ENCODE peak calls at places on chromosomes 12 and 14, in four cellular contexts. C, S, B and R are unnamed samples. For H3K4me1, the result is how much of the 10 kb centered on the place peaks cover.

GRCh38 chr12:131438874-131439273 is 272.0 kb upstream of the SFSWAP start:
- DNase-seq in C (no peak), S (peak), B (no peak), R (no peak)

GRCh38 chr14:45679852-45680251 is 426.9 kb upstream of the MIS18BP1 start:
- DNase-seq in C (no peak), S (no peak), B (no peak), R (no peak)

GRCh38 chr12:3223601-3224529 is 146.7 kb downstream of the TSPAN9 start:
- DNase-seq in C (no peak), S (no peak), B (no peak), R (no peak)

GRCh38 chr12:53048033-53048779 is 1.7 kb upstream of the TNS2 start:
- DNase-seq in C (no peak), S (peak), B (peak), R (peak)

GRCh38 chr12:1799068-1799881 is 21.1 kb upstream of the LRTM2 start:
- DNase-seq in C (no peak), S (no peak), B (peak), R (no peak)

GRCh38 chr14:105468621-105469241 is 5.9 kb upstream of the CRIP2 start:
- DNase-seq in C (no peak), S (peak), B (peak), R (no peak)

GRCh38 chr14:22386924-22387775 is 201.9 kb downstream of the DAD1 start:
- DNase-seq in C (peak), S (peak), B (peak), R (peak)

GRCh38 chr14:85532981-85533820 is 3.3 kb downstream of the FLRT2 start:
- DNase-seq in C (no peak), S (peak), B (peak), R (peak)

GRCh38 chr14:104510794-104511611 is 68.6 kb upstream of the C14orf180 start:
- DNase-seq in C (no peak), S (no peak), B (peak), R (no peak)

GRCh38 chr12:132858727-132859266 is 28.6 kb downstream of the CHFR start:
- DNase-seq in C (no peak), S (peak), B (no peak), R (no peak)

GRCh38 chr12:32641287-32641901 is 37.7 kb upstream of the DNM1L start:
- DNase-seq in C (no peak), S (no peak), B (no peak), R (no peak)

GRCh38 chr14:102028733-102029132 is 58.1 kb downstream of the HSP90AA1 start:
- DNase-seq in C (no peak), S (no peak), B (no peak), R (no peak)

GRCh38 chr14:94514351-94514750 is 5.1 kb upstream of the SERPINA12 start:
- DNase-seq in C (no peak), S (no peak), B (no peak), R (no peak)

GRCh38 chr14:55121146-55121545 is 7.9 kb upstream of the LGALS3 start:
- DNase-seq in C (no peak), S (no peak), B (no peak), R (no peak)

GRCh38 chr12:86724716-86725115 is 468.5 kb upstream of the MGAT4C start:
- DNase-seq in C (no peak), S (no peak), B (no peak), R (no peak)

GRCh38 chr12:125936502-125936901 is 871.3 kb downstream of the AACS start:
- DNase-seq in C (no peak), S (no peak), B (no peak), R (no peak)

GRCh38 chr12:24902521-24903304 is 46.2 kb downstream of the BCAT1 start:
- DNase-seq in C (no peak), S (peak), B (peak), R (no peak)

GRCh38 chr14:75126121-75126544 is 715 bp downstream of the NEK9 start:
- DNase-seq in C (no peak), S (no peak), B (no peak), R (no peak)

GRCh38 chr14:94110552-94111181 is at the start of gene IFI27:
- DNase-seq in C (peak), S (no peak), B (peak), R (peak)

GRCh38 chr12:107436376-107436775 is 249.2 kb upstream of the PWP1 start:
- DNase-seq in C (no peak), S (peak), B (no peak), R (no peak)

GRCh38 chr12:22935090-22935489 is 310.1 kb downstream of the ETNK1 start:
- DNase-seq in C (no peak), S (no peak), B (no peak), R (no peak)

DNA sequence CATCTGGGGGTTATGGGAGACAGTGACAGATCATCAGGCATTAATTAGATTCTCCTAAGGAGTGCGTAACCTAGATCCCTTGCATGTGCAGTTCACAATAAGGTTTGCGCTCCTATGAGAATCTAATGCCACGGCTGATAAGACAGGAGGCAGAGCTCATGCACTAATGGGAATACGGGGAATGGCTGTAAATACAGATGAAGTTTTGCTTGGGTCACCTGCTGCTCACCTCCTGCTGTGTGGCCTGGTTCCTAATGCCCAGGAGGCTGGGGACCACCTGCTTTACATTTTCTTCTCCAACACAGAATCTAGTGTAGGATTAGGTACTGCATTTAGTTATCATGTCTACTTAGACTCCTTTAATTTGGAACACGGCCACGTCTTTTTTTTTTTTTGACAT is 49.7 kb upstream of the SAV1 start:
- DNase-seq in C (no peak), S (no peak), B (no peak), R (no peak)
- TF ChIP-seq POLR2A in C (no peak), S (no peak), B (no peak), R (no peak)

GRCh38 chr14:99413172-99413571 is 67.5 kb downstream of the SETD3 start:
- DNase-seq in C (no peak), S (no peak), B (no peak), R (no peak)
- H3K4me1 ChIP-seq in C (under half), S (under half), B (under half), R (under half)

GRCh38 chr12:96194572-96194889 is 356 bp downstream of the ELK3 start:
- DNase-seq in C (no peak), S (no peak), B (no peak), R (no peak)
- TF ChIP-seq POLR2A in C (no peak), S (no peak), B (no peak), R (no peak)

GRCh38 chr12:64672925-64673409 is 62.7 kb downstream of the RASSF3 start:
- DNase-seq in C (no peak), S (peak), B (peak), R (no peak)

GRCh38 chr12:64671682-64672081 is 61.4 kb downstream of the RASSF3 start:
- DNase-seq in C (no peak), S (no peak), B (no peak), R (no peak)

GRCh38 chr12:64675795-64676194 is 65.5 kb downstream of the RASSF3 start:
- DNase-seq in C (no peak), S (no peak), B (peak), R (no peak)

GRCh38 chr12:64673490-64674169 is 63.3 kb downstream of the RASSF3 start:
- DNase-seq in C (no peak), S (no peak), B (no peak), R (no peak)

GRCh38 chr12:64674367-64674922 is 64.2 kb downstream of the RASSF3 start:
- DNase-seq in C (no peak), S (no peak), B (no peak), R (no peak)
- H3K4me1 ChIP-seq in C (half or more), S (under half), B (half or more), R (under half)

DNA sequence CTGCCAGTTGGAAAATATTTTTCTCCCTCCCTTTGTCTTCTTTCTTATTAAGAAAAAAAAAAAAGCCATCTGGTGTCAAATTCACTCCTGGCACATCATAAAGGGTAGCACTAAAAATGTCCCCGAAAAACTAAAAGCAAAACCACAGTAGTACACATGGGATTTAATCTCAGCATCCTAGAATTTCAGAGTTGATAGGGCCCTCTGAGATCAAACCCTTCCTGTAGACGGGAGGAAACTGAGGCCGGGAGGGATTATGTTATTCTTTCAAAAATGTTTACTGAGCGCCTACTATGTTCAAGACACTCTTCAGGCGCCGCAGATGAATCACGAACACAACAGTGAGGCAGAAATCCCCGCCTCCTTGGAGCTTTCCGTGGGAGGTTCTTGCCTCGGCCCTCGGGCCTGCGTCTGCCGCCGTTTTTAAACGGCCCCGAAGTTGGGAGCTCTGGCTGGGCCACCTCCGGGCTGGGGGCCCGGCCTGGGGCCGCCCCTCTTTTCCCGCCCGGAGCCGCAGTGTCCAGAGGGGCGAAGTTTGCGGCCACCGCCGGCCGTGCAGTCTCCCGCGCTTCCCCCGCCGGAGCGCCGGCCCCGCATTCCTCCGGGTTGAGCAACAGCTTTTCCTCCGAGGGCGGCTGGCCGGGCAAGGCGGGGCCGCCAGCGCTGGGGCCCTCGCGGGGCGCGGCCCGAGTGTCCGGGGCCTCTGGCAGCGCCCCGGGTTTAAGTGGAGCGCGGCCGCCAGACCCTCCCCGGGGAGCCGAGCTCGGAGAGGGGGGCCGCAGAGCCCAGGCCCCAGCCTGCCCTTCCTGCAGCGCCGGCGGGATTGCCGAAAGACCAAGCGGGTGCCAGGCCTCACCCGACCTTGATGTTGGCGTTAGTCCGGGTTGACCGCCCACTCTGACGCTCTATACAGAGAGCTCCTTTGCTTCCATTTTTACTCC is 18.6 kb upstream of the CTDSP2 start:
- DNase-seq in C (peak), S (peak), B (peak), R (peak)
- TF ChIP-seq POLR2A in C (peak), S (peak), B (peak), R (no peak)

DNA sequence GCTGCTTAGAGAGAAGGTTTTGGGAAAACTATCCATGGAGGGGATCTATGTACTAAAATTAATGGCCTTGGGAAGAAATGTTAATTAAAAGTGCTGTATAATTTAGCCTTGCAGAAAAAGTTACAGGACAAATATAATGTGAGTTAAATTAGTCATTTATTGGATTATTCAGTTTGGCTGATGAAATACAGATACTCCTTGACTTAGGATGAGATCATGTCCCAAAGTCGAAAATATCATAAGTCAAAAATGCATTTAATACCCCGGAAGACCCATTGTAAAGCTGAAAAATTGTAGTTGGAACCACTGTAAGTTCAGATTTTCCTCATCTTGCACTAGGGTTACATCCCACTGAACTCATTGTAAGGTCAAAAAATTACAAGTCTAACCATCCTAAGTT is 9.7 kb downstream of the RTRAF start:
- DNase-seq in C (no peak), S (no peak), B (no peak), R (no peak)
- H3K4me1 ChIP-seq in C (under half), S (under half), B (under half), R (under half)

GRCh38 chr12:14950421-14950820 is 11.0 kb downstream of the ARHGDIB start:
- DNase-seq in C (no peak), S (no peak), B (no peak), R (no peak)
- TF ChIP-seq POLR2A in C (no peak), S (no peak), B (no peak), R (no peak)

DNA sequence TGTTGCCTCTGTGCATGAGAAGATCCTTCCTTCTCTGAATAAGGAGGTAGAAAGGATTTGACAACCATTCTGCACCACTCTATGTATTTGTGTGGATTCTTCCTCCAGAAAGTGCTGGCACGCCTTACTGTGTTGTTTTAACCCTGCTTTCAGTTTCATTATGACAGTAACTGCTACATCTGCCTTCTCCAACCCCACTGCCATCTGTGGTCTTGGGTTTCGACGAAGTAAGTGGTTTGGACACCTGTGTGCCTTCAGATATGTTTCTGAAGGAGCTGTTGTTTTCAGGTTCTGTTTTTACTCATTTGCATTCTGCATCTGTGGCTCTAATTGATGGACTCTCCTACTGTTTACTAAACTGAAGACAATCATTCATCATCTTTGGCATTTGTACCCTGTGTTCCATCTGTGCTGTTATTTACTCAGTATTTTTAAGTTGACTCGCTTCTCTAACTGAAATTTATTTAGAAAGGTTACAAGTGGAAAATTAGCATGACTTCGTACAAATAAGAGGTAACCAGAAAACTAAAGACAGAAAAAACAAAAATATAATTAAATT is 4.1 kb downstream of the TSHR start:
- DNase-seq in C (no peak), S (peak), B (no peak), R (no peak)
- H3K4me1 ChIP-seq in C (under half), S (under half), B (under half), R (under half)

GRCh38 chr14:103336191-103336590 is 2.2 kb downstream of the EIF5 start:
- DNase-seq in C (no peak), S (no peak), B (no peak), R (no peak)

GRCh38 chr14:103332143-103332919 is 1.7 kb upstream of the EIF5 start:
- DNase-seq in C (no peak), S (peak), B (no peak), R (no peak)

GRCh38 chr14:103333754-103334643 is at the start of gene EIF5:
- DNase-seq in C (peak), S (peak), B (peak), R (peak)

GRCh38 chr14:103337794-103338193 is 3.8 kb downstream of the EIF5 start:
- DNase-seq in C (no peak), S (no peak), B (no peak), R (no peak)

GRCh38 chr14:103334644-103335603 is 887 bp downstream of the EIF5 start:
- DNase-seq in C (peak), S (peak), B (peak), R (peak)
- TF ChIP-seq POLR2A in C (no peak), S (peak), B (no peak), R (peak)

GRCh38 chr14:73743431-73743931 is 29.3 kb upstream of the PNMA1 start:
- DNase-seq in C (no peak), S (peak), B (no peak), R (no peak)

GRCh38 chr14:73742520-73743238 is 28.5 kb upstream of the PNMA1 start:
- DNase-seq in C (no peak), S (no peak), B (no peak), R (no peak)

GRCh38 chr14:73741386-73741875 is 27.2 kb upstream of the PNMA1 start:
- DNase-seq in C (peak), S (peak), B (peak), R (peak)

GRCh38 chr14:73740921-73741326 is 26.7 kb upstream of the PNMA1 start:
- DNase-seq in C (peak), S (peak), B (no peak), R (peak)

GRCh38 chr14:73741876-73742519 is 27.8 kb upstream of the PNMA1 start:
- DNase-seq in C (peak), S (no peak), B (no peak), R (no peak)
- H3K4me1 ChIP-seq in C (half or more), S (half or more), B (half or more), R (half or more)